ENCODE peak calls at places on chromosomes 13 and 19, in five cellular contexts. R, C, T, Q and B are unnamed samples.

GRCh38 chr19:15173746-15174404 is 26.9 kb downstream of the NOTCH3 start:
- DNase-seq in Q (no peak), C (no peak), T (peak; percentile 49), R (peak; percentile 21), B (no peak)

GRCh38 chr13:87274209-87274819 is 396.9 kb upstream of the SLITRK5 start:
- DNase-seq in Q (peak; percentile 43), R (peak; percentile 51), C (no peak), T (peak; percentile 89), B (peak; percentile 49)

GRCh38 chr13:82571653-82572052 is 1310.6 kb downstream of the SLITRK1 start:
- DNase-seq in R (no peak), T (no peak), C (no peak), Q (no peak), B (no peak)

GRCh38 chr19:19758164-19758563 is 25.3 kb upstream of the ZNF14 start:
- DNase-seq in R (no peak), T (peak; percentile 44), C (no peak), Q (no peak), B (no peak)

GRCh38 chr19:17553256-17553655 is 2.2 kb upstream of the COLGALT1 start:
- DNase-seq in C (peak; percentile 86), R (peak; percentile 98), T (peak; percentile 45), Q (peak; percentile 98), B (peak; percentile 93)

GRCh38 chr13:37984357-37984756 is 114.8 kb upstream of the TRPC4 start:
- DNase-seq in Q (no peak), R (no peak), C (no peak), T (peak; percentile 91), B (no peak)

GRCh38 chr13:33519561-33520479 is 234.3 kb upstream of the STARD13 start:
- DNase-seq in Q (peak; percentile 80), C (no peak), R (peak; percentile 84), T (no peak), B (peak; percentile 77)

GRCh38 chr13:106286811-106287210 is 248.7 kb downstream of the EFNB2 start:
- DNase-seq in T (peak; percentile 44), R (no peak), Q (no peak), C (no peak), B (no peak)

GRCh38 chr19:19539738-19540703 is 2.0 kb downstream of the CILP2 start:
- DNase-seq in T (peak; percentile 98), C (peak; percentile 63), Q (peak; percentile 67), R (peak; percentile 79), B (no peak)

GRCh38 chr13:80084086-80084676 is 256.7 kb downstream of the SPRY2 start:
- DNase-seq in Q (peak; percentile 95), T (peak; percentile 28), C (no peak), R (peak; percentile 95), B (peak; percentile 98)

GRCh38 chr13:36190771-36191170 is 23.6 kb downstream of the SOHLH2 start:
- DNase-seq in C (no peak), T (no peak), Q (peak; percentile 10), R (peak; percentile 52), B (peak; percentile 31)

GRCh38 chr13:74681891-74682290 is 547.7 kb upstream of the KLF12 start:
- DNase-seq in R (no peak), C (no peak), Q (no peak), T (no peak), B (no peak)

GRCh38 chr19:34669305-34669704 is 7.7 kb downstream of the SCGB2B2 start:
- DNase-seq in Q (no peak), R (no peak), C (no peak), T (no peak), B (no peak)

GRCh38 chr13:106083620-106084350 is 451.7 kb downstream of the EFNB2 start:
- DNase-seq in Q (peak; percentile 59), C (no peak), R (peak; percentile 62), T (peak; percentile 79), B (no peak)

GRCh38 chr13:19864339-19865309 is 1.2 kb upstream of the ZMYM5 start:
- DNase-seq in C (peak; percentile 76), Q (peak; percentile 80), T (peak; percentile 89), R (peak; percentile 86), B (no peak)

GRCh38 chr13:43495732-43496131 is 291.0 kb downstream of the ENOX1 start:
- DNase-seq in Q (no peak), C (no peak), R (no peak), T (no peak), B (no peak)

GRCh38 chr13:111539791-111540446 is 219.5 kb downstream of the TEX29 start:
- DNase-seq in R (no peak), C (no peak), T (peak; percentile 34), Q (no peak), B (no peak)

GRCh38 chr19:44260343-44260681 is 626 bp downstream of the ZNF233 start:
- DNase-seq in T (peak; percentile 21), R (no peak), C (no peak), Q (no peak), B (no peak)

GRCh38 chr13:76286178-76286577 is 600.0 kb downstream of the KCTD12 start:
- DNase-seq in R (peak; percentile 77), Q (peak; percentile 76), T (no peak), C (no peak), B (peak; percentile 59)

GRCh38 chr19:11673608-11674041 is 65.1 kb downstream of the ZNF823 start:
- DNase-seq in C (peak; percentile 33), T (peak; percentile 93), R (peak; percentile 83), Q (peak; percentile 78), B (peak; percentile 24)

GRCh38 chr19:14054721-14055120 is 7.2 kb downstream of the PALM3 start:
- DNase-seq in T (no peak), Q (no peak), R (no peak), C (no peak), B (no peak)

GRCh38 chr19:16529466-16530144 is 12.6 kb downstream of the CHERP start:
- DNase-seq in Q (no peak), T (no peak), R (no peak), C (no peak), B (no peak)

GRCh38 chr19:18612051-18612771 is 459 bp upstream of the TMEM59L start:
- DNase-seq in C (no peak), R (no peak), T (peak; percentile 53), Q (no peak), B (no peak)

GRCh38 chr13:51152713-51153112 is 41.6 kb upstream of the C13orf42 start:
- DNase-seq in T (no peak), Q (no peak), C (no peak), R (no peak), B (no peak)

GRCh38 chr19:17915940-17916593 is 16.7 kb upstream of the CCDC124 start:
- DNase-seq in C (no peak), Q (no peak), R (no peak), T (no peak), B (no peak)

GRCh38 chr13:113485545-113485944 is 5.0 kb downstream of the DCUN1D2 start:
- DNase-seq in T (no peak), R (no peak), Q (no peak), C (no peak), B (no peak)

GRCh38 chr19:55678121-55678671 is 3.2 kb downstream of the EPN1 start:
- DNase-seq in C (no peak), T (no peak), Q (no peak), R (no peak), B (no peak)
- TF ChIP-seq CTCF in C (no peak), T (no peak), Q (no peak), R (no peak), B (no peak)

GRCh38 chr19:8332976-8333770 is 9.9 kb downstream of the KANK3 start:
- DNase-seq in Q (no peak), T (peak; percentile 68), R (no peak), C (no peak), B (no peak)

GRCh38 chr19:8335343-8336071 is 7.6 kb downstream of the KANK3 start:
- DNase-seq in R (no peak), T (peak; percentile 76), C (no peak), Q (no peak), B (no peak)

GRCh38 chr19:8336072-8336569 is 6.9 kb downstream of the KANK3 start:
- DNase-seq in R (no peak), C (no peak), Q (no peak), T (peak; percentile 62), B (no peak)

GRCh38 chr19:8334458-8335342 is 8.4 kb downstream of the KANK3 start:
- DNase-seq in R (peak; percentile 77), C (no peak), Q (peak; percentile 68), T (peak; percentile 88), B (no peak)

GRCh38 chr19:8333771-8334457 is 9.1 kb downstream of the KANK3 start:
- DNase-seq in C (no peak), Q (no peak), T (peak; percentile 75), R (no peak), B (no peak)
- H3K4me3 ChIP-seq in C (no peak overlapping the region), Q (no peak overlapping the region), T (peak overlapping the region; percentile 68), R (no peak overlapping the region), B (no peak overlapping the region)

GRCh38 chr13:28601581-28601980 is 57.3 kb upstream of the POMP start:
- DNase-seq in T (no peak), Q (no peak), R (no peak), C (no peak), B (no peak)
- TF ChIP-seq CTCF in T (no peak), Q (no peak), R (no peak), C (no peak), B (no peak)

GRCh38 chr19:1483979-1484428 is 5.0 kb upstream of the C19orf25 start:
- DNase-seq in C (no peak), Q (no peak), T (no peak), R (no peak), B (no peak)

GRCh38 chr19:1481224-1481892 is 2.3 kb upstream of the C19orf25 start:
- DNase-seq in T (no peak), R (no peak), C (no peak), Q (no peak), B (no peak)

GRCh38 chr19:1481893-1482360 is 2.9 kb upstream of the C19orf25 start:
- DNase-seq in T (no peak), R (no peak), Q (no peak), C (no peak), B (no peak)

GRCh38 chr19:1483067-1483978 is 4.3 kb upstream of the C19orf25 start:
- DNase-seq in R (no peak), T (no peak), C (no peak), Q (no peak), B (no peak)

DNA sequence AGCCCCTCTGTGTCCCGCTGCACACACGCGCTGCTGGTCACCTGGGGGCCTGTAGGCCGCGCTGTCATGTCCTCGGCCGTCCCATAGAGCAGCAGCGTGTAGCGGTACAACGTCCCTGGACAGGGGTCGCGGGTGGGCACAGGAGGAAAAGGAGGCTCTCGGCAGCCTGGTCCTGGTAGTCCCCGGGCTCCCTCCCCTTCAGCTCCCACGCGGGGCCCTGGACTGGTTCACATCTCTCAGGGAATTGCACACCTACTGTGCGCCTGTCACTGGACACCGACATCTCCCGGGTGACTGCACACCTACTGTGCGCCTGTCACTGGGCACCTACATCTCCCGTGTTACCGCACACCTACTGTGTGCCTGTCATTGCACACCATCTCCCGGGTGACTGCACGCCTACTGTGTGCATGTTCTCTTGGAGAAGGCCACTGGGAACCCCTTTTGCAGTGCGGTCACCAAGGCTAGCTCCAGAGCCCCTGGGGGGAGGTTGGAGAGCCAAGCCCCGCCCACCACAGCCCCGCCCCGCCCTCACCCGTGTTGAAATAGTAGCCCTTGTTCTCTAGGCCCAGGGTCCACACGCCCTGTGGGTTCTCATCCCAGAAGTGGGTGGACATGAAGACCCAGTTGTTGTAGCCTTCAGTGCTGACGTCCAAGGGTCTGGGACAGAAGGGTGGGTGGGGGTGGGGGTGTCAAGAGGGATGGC is 3.5 kb upstream of the C19orf25 start:
- DNase-seq in R (no peak), C (no peak), Q (no peak), T (no peak), B (no peak)
- H3K4me3 ChIP-seq in R (no peak overlapping the region), C (no peak overlapping the region), Q (no peak overlapping the region), T (no peak overlapping the region), B (no peak overlapping the region)